ENCODE peak calls at places on chromosomes 2 and 18, in nine cellular contexts. One of them, this sample, is unnamed.

GRCh38 chr18:70363861-70364260 is 75.0 kb downstream of the SOCS6 start:
- DNase-seq in Peyer's patch: no peak
- DNase-seq in A549: peak; percentile 77
- DNase-seq in erythroblast: no peak
- DNase-seq in suprapubic skin: no peak
- DNase-seq in transverse colon: no peak
- DNase-seq in IMR-90: peak; percentile 72
- DNase-seq in ovary: no peak
- DNase-seq in endothelial cell of umbilical vein: peak; percentile 56
- DNase-seq in this sample: no peak

GRCh38 chr18:23573948-23574431 is 12.3 kb downstream of the NPC1 start:
- DNase-seq in Peyer's patch: peak; percentile 36
- DNase-seq in A549: no peak
- DNase-seq in erythroblast: no peak
- DNase-seq in suprapubic skin: no peak
- DNase-seq in transverse colon: no peak
- DNase-seq in IMR-90: peak; percentile 72
- DNase-seq in ovary: no peak
- DNase-seq in endothelial cell of umbilical vein: peak; percentile 25
- DNase-seq in this sample: no peak

GRCh38 chr2:84646514-84646913 is 130.2 kb downstream of the DNAH6 start:
- DNase-seq in Peyer's patch: no peak
- DNase-seq in A549: no peak
- DNase-seq in erythroblast: no peak
- DNase-seq in suprapubic skin: no peak
- DNase-seq in transverse colon: no peak
- DNase-seq in IMR-90: no peak
- DNase-seq in ovary: no peak
- DNase-seq in endothelial cell of umbilical vein: no peak
- DNase-seq in this sample: no peak

GRCh38 chr2:210991107-210991506 is 434.7 kb downstream of the CPS1 start:
- DNase-seq in Peyer's patch: no peak
- DNase-seq in A549: no peak
- DNase-seq in erythroblast: no peak
- DNase-seq in suprapubic skin: no peak
- DNase-seq in transverse colon: no peak
- DNase-seq in IMR-90: no peak
- DNase-seq in ovary: no peak
- DNase-seq in endothelial cell of umbilical vein: peak; percentile 38
- DNase-seq in this sample: no peak

GRCh38 chr2:231181848-231182247 is 16.6 kb upstream of the ARMC9 start:
- DNase-seq in Peyer's patch: peak; percentile 54
- DNase-seq in A549: peak; percentile 66
- DNase-seq in erythroblast: peak; percentile 32
- DNase-seq in suprapubic skin: no peak
- DNase-seq in transverse colon: peak; percentile 46
- DNase-seq in IMR-90: peak; percentile 50
- DNase-seq in ovary: no peak
- DNase-seq in endothelial cell of umbilical vein: peak; percentile 91
- DNase-seq in this sample: no peak

GRCh38 chr18:76518543-76519155 is 23.6 kb upstream of the ZNF516 start:
- DNase-seq in Peyer's patch: peak; percentile 23
- DNase-seq in A549: no peak
- DNase-seq in erythroblast: peak; percentile 32
- DNase-seq in suprapubic skin: no peak
- DNase-seq in transverse colon: peak; percentile 20
- DNase-seq in IMR-90: peak; percentile 31
- DNase-seq in ovary: peak; percentile 80
- DNase-seq in endothelial cell of umbilical vein: peak; percentile 30
- DNase-seq in this sample: no peak

GRCh38 chr2:121246704-121247255 is 38.2 kb downstream of the TFCP2L1 start:
- DNase-seq in Peyer's patch: no peak
- DNase-seq in A549: no peak
- DNase-seq in erythroblast: no peak
- DNase-seq in suprapubic skin: no peak
- DNase-seq in transverse colon: no peak
- DNase-seq in IMR-90: no peak
- DNase-seq in ovary: no peak
- DNase-seq in endothelial cell of umbilical vein: no peak
- DNase-seq in this sample: no peak

GRCh38 chr2:144454466-144455287 is 65.2 kb downstream of the ZEB2 start:
- DNase-seq in Peyer's patch: no peak
- DNase-seq in A549: no peak
- DNase-seq in erythroblast: peak; percentile 49
- DNase-seq in suprapubic skin: no peak
- DNase-seq in transverse colon: no peak
- DNase-seq in IMR-90: peak; percentile 29
- DNase-seq in ovary: no peak
- DNase-seq in endothelial cell of umbilical vein: peak; percentile 60
- DNase-seq in this sample: no peak

GRCh38 chr2:14632133-14632936 is at the start of gene LRATD1:
- DNase-seq in Peyer's patch: peak; percentile 23
- DNase-seq in A549: peak; percentile 53
- DNase-seq in erythroblast: peak; percentile 16
- DNase-seq in suprapubic skin: peak; percentile 85
- DNase-seq in transverse colon: peak; percentile 95
- DNase-seq in IMR-90: peak; percentile 55
- DNase-seq in ovary: peak; percentile 92
- DNase-seq in endothelial cell of umbilical vein: peak; percentile 22
- DNase-seq in this sample: no peak

GRCh38 chr18:22841840-22842239 is 91.3 kb upstream of the RBBP8 start:
- DNase-seq in Peyer's patch: no peak
- DNase-seq in A549: no peak
- DNase-seq in erythroblast: no peak
- DNase-seq in suprapubic skin: no peak
- DNase-seq in transverse colon: no peak
- DNase-seq in IMR-90: peak; percentile 38
- DNase-seq in ovary: no peak
- DNase-seq in endothelial cell of umbilical vein: no peak
- DNase-seq in this sample: no peak

GRCh38 chr2:103496850-103497249 is 735.0 kb downstream of the TMEM182 start:
- DNase-seq in Peyer's patch: no peak
- DNase-seq in A549: no peak
- DNase-seq in erythroblast: peak; percentile 3
- DNase-seq in suprapubic skin: no peak
- DNase-seq in transverse colon: no peak
- DNase-seq in IMR-90: no peak
- DNase-seq in ovary: no peak
- DNase-seq in endothelial cell of umbilical vein: no peak
- DNase-seq in this sample: no peak

GRCh38 chr2:41881249-41881648 is 166.6 kb upstream of the PKDCC start:
- DNase-seq in Peyer's patch: no peak
- DNase-seq in A549: no peak
- DNase-seq in erythroblast: no peak
- DNase-seq in suprapubic skin: no peak
- DNase-seq in transverse colon: no peak
- DNase-seq in IMR-90: peak; percentile 33
- DNase-seq in ovary: no peak
- DNase-seq in endothelial cell of umbilical vein: no peak
- DNase-seq in this sample: no peak

GRCh38 chr2:159131882-159132281 is 154.6 kb downstream of the WDSUB1 start:
- DNase-seq in Peyer's patch: no peak
- DNase-seq in A549: peak; percentile 22
- DNase-seq in erythroblast: peak; percentile 48
- DNase-seq in suprapubic skin: no peak
- DNase-seq in transverse colon: no peak
- DNase-seq in IMR-90: peak; percentile 97
- DNase-seq in ovary: no peak
- DNase-seq in endothelial cell of umbilical vein: peak; percentile 91
- DNase-seq in this sample: no peak

GRCh38 chr2:45391866-45392265 is 219.2 kb downstream of the SRBD1 start:
- DNase-seq in Peyer's patch: no peak
- DNase-seq in A549: no peak
- DNase-seq in erythroblast: no peak
- DNase-seq in suprapubic skin: no peak
- DNase-seq in transverse colon: no peak
- DNase-seq in IMR-90: peak; percentile 33
- DNase-seq in ovary: no peak
- DNase-seq in endothelial cell of umbilical vein: no peak
- DNase-seq in this sample: no peak

GRCh38 chr2:238868616-238869292 is 20.9 kb downstream of the TWIST2 start:
- DNase-seq in Peyer's patch: no peak
- DNase-seq in A549: peak; percentile 90
- DNase-seq in erythroblast: no peak
- DNase-seq in suprapubic skin: peak; percentile 91
- DNase-seq in transverse colon: peak; percentile 59
- DNase-seq in IMR-90: peak; percentile 64
- DNase-seq in ovary: peak; percentile 70
- DNase-seq in endothelial cell of umbilical vein: no peak
- DNase-seq in this sample: no peak

GRCh38 chr2:226423498-226423960 is 376.1 kb downstream of the IRS1 start:
- DNase-seq in Peyer's patch: no peak
- DNase-seq in A549: no peak
- DNase-seq in erythroblast: no peak
- DNase-seq in suprapubic skin: no peak
- DNase-seq in transverse colon: peak; percentile 8
- DNase-seq in IMR-90: peak; percentile 51
- DNase-seq in ovary: no peak
- DNase-seq in endothelial cell of umbilical vein: no peak
- DNase-seq in this sample: no peak

GRCh38 chr2:112451317-112451716 is 17.9 kb upstream of the RGPD8 start:
- DNase-seq in Peyer's patch: no peak
- DNase-seq in A549: no peak
- DNase-seq in erythroblast: no peak
- DNase-seq in suprapubic skin: no peak
- DNase-seq in transverse colon: no peak
- DNase-seq in IMR-90: no peak
- DNase-seq in ovary: no peak
- DNase-seq in endothelial cell of umbilical vein: no peak
- DNase-seq in this sample: no peak

GRCh38 chr2:3628800-3629199 is 29.2 kb upstream of the ALLC start:
- DNase-seq in Peyer's patch: no peak
- DNase-seq in A549: peak; percentile 41
- DNase-seq in erythroblast: no peak
- DNase-seq in suprapubic skin: no peak
- DNase-seq in transverse colon: no peak
- DNase-seq in IMR-90: no peak
- DNase-seq in ovary: no peak
- DNase-seq in endothelial cell of umbilical vein: no peak
- DNase-seq in this sample: peak; percentile 60

GRCh38 chr2:43491070-43491639 is 104.7 kb downstream of the THADA start:
- DNase-seq in Peyer's patch: no peak
- DNase-seq in A549: no peak
- DNase-seq in erythroblast: no peak
- DNase-seq in suprapubic skin: no peak
- DNase-seq in transverse colon: no peak
- DNase-seq in IMR-90: no peak
- DNase-seq in ovary: no peak
- DNase-seq in endothelial cell of umbilical vein: peak; percentile 32
- DNase-seq in this sample: no peak

GRCh38 chr2:26178746-26179436 is 6.0 kb downstream of the GAREM2 start:
- DNase-seq in Peyer's patch: no peak
- DNase-seq in A549: no peak
- DNase-seq in erythroblast: peak; percentile 57
- DNase-seq in suprapubic skin: no peak
- DNase-seq in transverse colon: peak; percentile 56
- DNase-seq in IMR-90: no peak
- DNase-seq in ovary: no peak
- DNase-seq in endothelial cell of umbilical vein: peak; percentile 22
- DNase-seq in this sample: no peak

GRCh38 chr2:190977505-190977904 is 36.5 kb downstream of the STAT1 start:
- DNase-seq in Peyer's patch: no peak
- DNase-seq in A549: no peak
- DNase-seq in erythroblast: no peak
- DNase-seq in suprapubic skin: no peak
- DNase-seq in transverse colon: no peak
- DNase-seq in IMR-90: no peak
- DNase-seq in ovary: no peak
- DNase-seq in endothelial cell of umbilical vein: no peak
- DNase-seq in this sample: no peak
- TF ChIP-seq POLR2A in Peyer's patch: no peak
- TF ChIP-seq POLR2A in A549: no peak
- TF ChIP-seq POLR2A in erythroblast: no peak
- TF ChIP-seq POLR2A in suprapubic skin: no peak
- TF ChIP-seq POLR2A in transverse colon: no peak
- TF ChIP-seq POLR2A in IMR-90: no peak
- TF ChIP-seq POLR2A in ovary: no peak
- TF ChIP-seq POLR2A in endothelial cell of umbilical vein: no peak
- TF ChIP-seq POLR2A in this sample: no peak

DNA sequence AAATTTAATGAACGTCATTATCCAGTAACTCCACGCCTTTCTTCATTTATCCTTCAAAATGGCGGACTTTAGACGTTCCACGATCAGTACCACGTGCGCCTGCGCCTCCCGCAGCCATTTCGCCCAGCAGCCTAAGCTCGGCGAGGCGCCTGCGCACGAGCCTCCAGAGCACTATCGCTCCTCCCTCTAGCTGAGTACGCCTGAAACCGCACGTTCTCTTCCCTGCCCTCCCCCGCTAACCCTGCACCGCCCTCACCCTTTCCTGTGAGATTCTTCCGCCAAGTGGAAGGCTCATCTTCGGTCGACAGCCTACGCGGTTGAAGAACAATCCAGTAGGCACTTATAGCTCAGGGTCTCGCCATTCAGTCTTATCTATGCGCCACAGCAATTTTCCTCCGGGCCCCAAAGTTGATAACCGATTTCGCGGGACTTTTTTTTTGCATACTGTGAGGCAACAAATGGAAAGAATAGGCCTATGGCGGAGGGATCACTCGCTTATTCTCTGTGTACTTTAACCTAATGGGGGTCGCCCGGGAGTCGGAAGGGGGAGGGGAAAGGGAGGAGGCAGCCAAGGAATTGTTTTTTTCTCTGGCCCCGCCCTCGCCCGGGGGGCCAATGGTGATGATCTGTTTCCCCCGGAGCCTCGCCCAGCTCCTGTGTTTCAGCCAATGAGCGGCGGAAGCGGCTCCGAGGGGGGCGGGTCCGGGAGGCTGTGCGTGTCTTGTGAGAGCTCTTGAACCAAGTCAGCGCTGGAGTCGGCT is at the start of gene KDM3A:
- DNase-seq in Peyer's patch: peak; percentile 99
- DNase-seq in A549: peak; percentile 100
- DNase-seq in erythroblast: peak; percentile 99
- DNase-seq in suprapubic skin: peak; percentile 100
- DNase-seq in transverse colon: peak; percentile 100
- DNase-seq in IMR-90: peak; percentile 99
- DNase-seq in ovary: peak; percentile 99
- DNase-seq in endothelial cell of umbilical vein: peak; percentile 100
- DNase-seq in this sample: peak; percentile 99
- TF ChIP-seq POLR2A in Peyer's patch: peak; percentile 98
- TF ChIP-seq POLR2A in A549: no peak
- TF ChIP-seq POLR2A in erythroblast: peak; percentile 87
- TF ChIP-seq POLR2A in suprapubic skin: no peak
- TF ChIP-seq POLR2A in transverse colon: peak; percentile 96
- TF ChIP-seq POLR2A in IMR-90: no peak
- TF ChIP-seq POLR2A in ovary: peak; percentile 86
- TF ChIP-seq POLR2A in endothelial cell of umbilical vein: no peak
- TF ChIP-seq POLR2A in this sample: no peak

GRCh38 chr2:100563407-100564247 is 834 bp downstream of the PDCL3 start:
- DNase-seq in Peyer's patch: peak; percentile 31
- DNase-seq in A549: no peak
- DNase-seq in erythroblast: peak; percentile 40
- DNase-seq in suprapubic skin: peak; percentile 80
- DNase-seq in transverse colon: no peak
- DNase-seq in IMR-90: no peak
- DNase-seq in ovary: peak; percentile 33
- DNase-seq in endothelial cell of umbilical vein: no peak
- DNase-seq in this sample: no peak
- TF ChIP-seq POLR2A in Peyer's patch: no peak
- TF ChIP-seq POLR2A in A549: no peak
- TF ChIP-seq POLR2A in erythroblast: no peak
- TF ChIP-seq POLR2A in suprapubic skin: no peak
- TF ChIP-seq POLR2A in transverse colon: no peak
- TF ChIP-seq POLR2A in IMR-90: no peak
- TF ChIP-seq POLR2A in ovary: no peak
- TF ChIP-seq POLR2A in endothelial cell of umbilical vein: no peak
- TF ChIP-seq POLR2A in this sample: no peak

GRCh38 chr2:134377730-134378129 is 123.9 kb downstream of the MGAT5 start:
- DNase-seq in Peyer's patch: no peak
- DNase-seq in A549: no peak
- DNase-seq in erythroblast: no peak
- DNase-seq in suprapubic skin: no peak
- DNase-seq in transverse colon: no peak
- DNase-seq in IMR-90: no peak
- DNase-seq in ovary: no peak
- DNase-seq in endothelial cell of umbilical vein: no peak
- DNase-seq in this sample: no peak
- TF ChIP-seq POLR2A in Peyer's patch: no peak
- TF ChIP-seq POLR2A in A549: no peak
- TF ChIP-seq POLR2A in erythroblast: no peak
- TF ChIP-seq POLR2A in suprapubic skin: no peak
- TF ChIP-seq POLR2A in transverse colon: no peak
- TF ChIP-seq POLR2A in IMR-90: no peak
- TF ChIP-seq POLR2A in ovary: no peak
- TF ChIP-seq POLR2A in endothelial cell of umbilical vein: no peak
- TF ChIP-seq POLR2A in this sample: no peak

This sample was measured in vagina.